ENCODE peak calls at places on chromosome 1, in nine cellular contexts. A is ovary; E is effector memory CD4-positive, alpha-beta T cell; K is transverse colon; G is left ventricle myocardium inferior; S is heart left ventricle; M is adrenal gland; B is neural progenitor cell; C is CD8-positive, alpha-beta T cell. U is an unnamed sample.

GRCh38 chr1:17645512-17645911 is 106.0 kb downstream of the ARHGEF10L start:
- DNase-seq in A (no peak), E (no peak), K (no peak), G (no peak), S (no peak), M (no peak), B (no peak), C (no peak), U (no peak)

GRCh38 chr1:66443793-66444192 is 90.2 kb upstream of the SGIP1 start:
- DNase-seq in A (no peak), E (no peak), K (no peak), G (no peak), S (no peak), M (no peak), B (no peak), C (no peak), U (no peak)

GRCh38 chr1:155179107-155180031 is 5.7 kb downstream of the TRIM46 start:
- DNase-seq in A (peak; percentile 39), E (no peak), K (no peak), G (no peak), S (peak; percentile 12), M (peak; percentile 17), B (no peak), C (no peak), U (no peak)

GRCh38 chr1:245378352-245379144 is 223.8 kb downstream of the KIF26B start:
- DNase-seq in A (no peak), E (no peak), K (no peak), G (no peak), S (no peak), M (no peak), B (no peak), C (no peak), U (no peak)

GRCh38 chr1:25795955-25796806 is 3.8 kb upstream of the SELENON start:
- DNase-seq in A (no peak), E (no peak), K (no peak), G (no peak), S (no peak), M (no peak), B (no peak), C (no peak), U (peak; percentile 75)

GRCh38 chr1:36177589-36178463 is 21.9 kb downstream of the MAP7D1 start:
- DNase-seq in A (no peak), E (no peak), K (no peak), G (no peak), S (no peak), M (no peak), B (peak; percentile 24), C (no peak), U (no peak)

GRCh38 chr1:14626869-14627607 is 28.6 kb downstream of the KAZN start:
- DNase-seq in A (no peak), E (no peak), K (peak; percentile 12), G (peak; percentile 57), S (peak; percentile 24), M (no peak), B (peak; percentile 72), C (no peak), U (no peak)

GRCh38 chr1:176364231-176364905 is 98.6 kb upstream of the PAPPA2 start:
- DNase-seq in A (no peak), E (no peak), K (no peak), G (no peak), S (no peak), M (no peak), B (peak; percentile 29), C (no peak), U (no peak)

GRCh38 chr1:25197235-25197930 is 34.9 kb downstream of the SYF2 start:
- DNase-seq in A (no peak), E (no peak), K (no peak), G (no peak), S (no peak), M (no peak), B (peak; percentile 23), C (no peak), U (no peak)

GRCh38 chr1:223014142-223014873 is 128.7 kb downstream of the TLR5 start:
- DNase-seq in A (no peak), E (no peak), K (no peak), G (no peak), S (no peak), M (no peak), B (no peak), C (no peak), U (no peak)

GRCh38 chr1:206846475-206846874 is 18.9 kb upstream of the IL20 start:
- DNase-seq in A (no peak), E (no peak), K (no peak), G (no peak), S (no peak), M (no peak), B (no peak), C (no peak), U (no peak)

GRCh38 chr1:224851210-224851849 is 78.1 kb upstream of the DNAH14 start:
- DNase-seq in A (peak; percentile 53), E (peak; percentile 8), K (peak; percentile 68), G (peak; percentile 40), S (peak; percentile 33), M (peak; percentile 51), B (peak; percentile 73), C (peak; percentile 26), U (peak; percentile 73)

GRCh38 chr1:172640146-172640545 is 18.8 kb upstream of the FASLG start:
- DNase-seq in A (no peak), E (no peak), K (no peak), G (no peak), S (no peak), M (no peak), B (no peak), C (no peak), U (no peak)

GRCh38 chr1:246789454-246790339 is 65.5 kb downstream of the SCCPDH start:
- DNase-seq in A (no peak), E (no peak), K (no peak), G (no peak), S (no peak), M (no peak), B (no peak), C (no peak), U (no peak)
- H3K4me1 ChIP-seq in A (peaks cover 5% of the 10 kb centered on the region), E (no peaks in the 10 kb centered on the region), K (no peaks in the 10 kb centered on the region), G (peaks cover 18% of the 10 kb centered on the region), S (no peaks in the 10 kb centered on the region), M (peaks cover 5% of the 10 kb centered on the region), B (peaks cover 23% of the 10 kb centered on the region), C (peaks cover 13% of the 10 kb centered on the region), U (peaks cover 10% of the 10 kb centered on the region)

DNA sequence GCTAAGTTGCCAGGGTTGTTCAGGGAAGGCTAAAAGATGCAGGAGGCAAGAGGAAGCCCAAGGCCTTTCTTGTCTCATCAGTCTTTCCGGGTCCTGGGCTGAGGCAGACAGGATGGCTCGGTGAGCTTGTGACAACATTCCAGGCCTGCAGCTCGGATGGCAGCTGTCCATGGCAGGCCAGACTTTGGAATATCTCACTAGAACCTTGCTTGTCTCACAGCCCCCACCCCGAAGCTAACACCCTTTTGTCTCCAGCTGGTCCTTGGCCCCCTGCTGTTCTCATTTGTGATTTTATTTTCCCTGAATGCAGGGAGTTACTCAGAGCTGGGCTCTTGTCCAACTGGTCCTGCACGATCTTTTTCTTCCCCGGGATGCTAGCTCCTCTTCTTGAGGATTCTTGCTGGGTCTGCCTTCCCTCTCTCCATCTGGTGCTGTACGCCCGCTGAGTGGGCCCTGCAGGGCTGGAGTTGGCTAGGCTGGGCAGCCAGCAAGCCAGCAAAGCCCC is 477.2 kb upstream of the CAMK1G start:
- DNase-seq in A (no peak), E (no peak), K (no peak), G (no peak), S (no peak), M (no peak), B (peak; percentile 25), C (no peak), U (no peak)
- H3K4me1 ChIP-seq in A (no peaks in the 10 kb centered on the region), E (no peaks in the 10 kb centered on the region), K (no peaks in the 10 kb centered on the region), G (no peaks in the 10 kb centered on the region), S (no peaks in the 10 kb centered on the region), M (no peaks in the 10 kb centered on the region), B (peaks cover 9% of the 10 kb centered on the region), C (no peaks in the 10 kb centered on the region), U (no peaks in the 10 kb centered on the region)

GRCh38 chr1:76291186-76291585 is 216.6 kb downstream of the ST6GALNAC3 start:
- DNase-seq in A (no peak), E (no peak), K (no peak), G (no peak), S (no peak), M (no peak), B (peak; percentile 18), C (no peak), U (peak; percentile 37)

GRCh38 chr1:76293831-76294230 is 219.3 kb downstream of the ST6GALNAC3 start:
- DNase-seq in A (no peak), E (no peak), K (no peak), G (no peak), S (no peak), M (no peak), B (no peak), C (no peak), U (no peak)

GRCh38 chr1:76289692-76290091 is 215.1 kb downstream of the ST6GALNAC3 start:
- DNase-seq in A (no peak), E (no peak), K (no peak), G (no peak), S (no peak), M (no peak), B (no peak), C (no peak), U (no peak)

GRCh38 chr1:76292418-76293184 is 218.1 kb downstream of the ST6GALNAC3 start:
- DNase-seq in A (no peak), E (no peak), K (no peak), G (no peak), S (no peak), M (no peak), B (no peak), C (no peak), U (no peak)

DNA sequence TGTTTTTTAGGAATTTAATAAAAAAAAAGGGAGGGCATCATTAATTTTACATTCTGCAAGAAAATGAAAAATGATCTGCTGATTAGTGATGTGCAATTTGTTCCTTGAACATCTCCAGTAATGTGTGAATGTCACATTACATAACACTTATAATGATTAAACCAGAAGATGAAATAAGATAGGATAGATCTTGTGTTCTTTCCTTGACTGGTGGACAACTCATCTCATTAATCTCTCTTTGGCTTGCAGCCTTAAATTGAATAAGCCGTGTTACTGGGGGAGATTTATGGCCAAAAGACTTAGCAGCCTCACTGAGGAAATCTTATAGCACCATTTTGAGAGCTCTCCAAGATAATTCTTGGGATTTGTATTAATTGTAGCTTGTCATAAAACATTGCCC is 217.2 kb downstream of the ST6GALNAC3 start:
- DNase-seq in A (no peak), E (no peak), K (no peak), G (no peak), S (no peak), M (no peak), B (no peak), C (no peak), U (no peak)
- H3K4me1 ChIP-seq in A (peaks cover 2% of the 10 kb centered on the region), E (no peaks in the 10 kb centered on the region), K (no peaks in the 10 kb centered on the region), G (no peaks in the 10 kb centered on the region), S (no peaks in the 10 kb centered on the region), M (no peaks in the 10 kb centered on the region), B (peaks cover 44% of the 10 kb centered on the region), C (peaks cover 22% of the 10 kb centered on the region), U (no peaks in the 10 kb centered on the region)

DNA sequence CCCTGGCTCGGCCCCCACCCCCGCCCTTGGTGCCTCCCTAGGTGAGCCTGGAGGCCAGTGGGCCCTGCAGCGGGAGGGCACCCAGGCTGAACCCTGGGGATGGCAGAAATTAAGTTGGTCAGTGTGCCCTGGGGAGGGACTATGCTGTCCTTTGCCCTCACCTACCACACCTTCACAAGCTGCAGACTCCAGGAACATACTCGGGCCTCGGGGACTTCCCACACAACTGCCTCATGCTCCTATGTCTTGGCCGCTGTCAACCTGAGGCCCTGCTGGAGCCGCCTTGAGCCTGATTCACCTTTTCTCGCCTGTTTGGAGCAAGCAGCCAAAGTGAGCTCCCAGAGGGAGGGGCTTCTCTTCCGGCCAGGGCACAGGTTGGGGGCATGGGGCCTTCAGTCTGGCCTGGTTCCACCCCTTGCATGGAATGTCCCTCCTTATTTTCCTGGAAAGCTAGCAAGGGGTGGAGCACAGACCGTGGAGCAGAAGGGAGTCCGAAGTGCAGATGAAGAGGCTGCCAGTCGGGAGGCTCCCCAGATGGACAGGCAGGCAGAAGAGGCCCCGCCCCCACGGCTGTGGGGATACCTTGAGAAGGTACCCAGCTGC is 24.7 kb downstream of the KNCN start:
- DNase-seq in A (no peak), E (no peak), K (peak; percentile 79), G (no peak), S (no peak), M (no peak), B (peak; percentile 46), C (no peak), U (no peak)
- H3K4me1 ChIP-seq in A (no peaks in the 10 kb centered on the region), E (no peaks in the 10 kb centered on the region), K (no peaks in the 10 kb centered on the region), G (peaks cover 8% of the 10 kb centered on the region), S (no peaks in the 10 kb centered on the region), M (peaks cover 17% of the 10 kb centered on the region), B (peaks cover 37% of the 10 kb centered on the region), C (no peaks in the 10 kb centered on the region), U (peaks cover 15% of the 10 kb centered on the region)